ENCODE peak calls at places on chromosomes 4 and X, in five cellular contexts. One of them, this sample, is unnamed.
A peak's percentile ranks its signal among the peaks of the same experiment; 100 is the strongest.

GRCh38 chr4:13765535-13765934 is 138.0 kb upstream of the BOD1L1 start:
- DNase-seq in HepG2: no peak
- DNase-seq in GM12878: no peak
- DNase-seq in SK-N-SH: no peak
- DNase-seq in K562: no peak
- DNase-seq in this sample: no peak

GRCh38 chr4:1133033-1133432 is 19.7 kb upstream of the RNF212 start:
- DNase-seq in HepG2: no peak
- DNase-seq in GM12878: no peak
- DNase-seq in SK-N-SH: no peak
- DNase-seq in K562: no peak
- DNase-seq in this sample: no peak

GRCh38 chr4:173168396-173169177 is at the start of gene GALNT7:
- DNase-seq in HepG2: no peak
- DNase-seq in GM12878: no peak
- DNase-seq in SK-N-SH: peak; percentile 92
- DNase-seq in K562: peak; percentile 92
- DNase-seq in this sample: no peak

GRCh38 chrX:41384041-41384705 is 50.2 kb downstream of the DDX3X start:
- DNase-seq in HepG2: no peak
- DNase-seq in GM12878: no peak
- DNase-seq in SK-N-SH: no peak
- DNase-seq in K562: peak; percentile 68
- DNase-seq in this sample: peak; percentile 51

GRCh38 chr4:53899544-53900274 is 164.7 kb downstream of the CHIC2 start:
- DNase-seq in HepG2: no peak
- DNase-seq in GM12878: no peak
- DNase-seq in SK-N-SH: no peak
- DNase-seq in K562: no peak
- DNase-seq in this sample: no peak

GRCh38 chr4:28621541-28621940 is 1760.9 kb downstream of the STIM2 start:
- DNase-seq in HepG2: no peak
- DNase-seq in GM12878: no peak
- DNase-seq in SK-N-SH: no peak
- DNase-seq in K562: no peak
- DNase-seq in this sample: no peak

GRCh38 chr4:70734168-70734954 is 12.6 kb downstream of the RUFY3 start:
- DNase-seq in HepG2: peak; percentile 12
- DNase-seq in GM12878: peak; percentile 74
- DNase-seq in SK-N-SH: no peak
- DNase-seq in K562: no peak
- DNase-seq in this sample: no peak

GRCh38 chr4:131644619-131645018 is 1504.5 kb upstream of the PCDH10 start:
- DNase-seq in HepG2: peak; percentile 3
- DNase-seq in GM12878: no peak
- DNase-seq in SK-N-SH: peak; percentile 2
- DNase-seq in K562: no peak
- DNase-seq in this sample: peak; percentile 35

GRCh38 chrX:118802857-118803256 is 20.8 kb upstream of the ZCCHC12 start:
- DNase-seq in HepG2: no peak
- DNase-seq in GM12878: no peak
- DNase-seq in SK-N-SH: no peak
- DNase-seq in K562: no peak
- DNase-seq in this sample: no peak

GRCh38 chr4:118811008-118811764 is 24.7 kb downstream of the SEC24D start:
- DNase-seq in HepG2: no peak
- DNase-seq in GM12878: no peak
- DNase-seq in SK-N-SH: no peak
- DNase-seq in K562: no peak
- DNase-seq in this sample: no peak

GRCh38 chrX:140762061-140762460 is 52.5 kb downstream of the LINC00632 start:
- DNase-seq in HepG2: peak; percentile 5
- DNase-seq in GM12878: no peak
- DNase-seq in SK-N-SH: peak; percentile 50
- DNase-seq in K562: peak; percentile 21
- DNase-seq in this sample: no peak

GRCh38 chrX:17844236-17844635 is 16.9 kb downstream of the RAI2 start:
- DNase-seq in HepG2: no peak
- DNase-seq in GM12878: no peak
- DNase-seq in SK-N-SH: no peak
- DNase-seq in K562: no peak
- DNase-seq in this sample: no peak

GRCh38 chr4:140693577-140693976 is 62.6 kb downstream of the TBC1D9 start:
- DNase-seq in HepG2: no peak
- DNase-seq in GM12878: no peak
- DNase-seq in SK-N-SH: no peak
- DNase-seq in K562: no peak
- DNase-seq in this sample: no peak

GRCh38 chrX:73563740-73564073 is 710 bp downstream of the CHIC1 start:
- DNase-seq in HepG2: no peak
- DNase-seq in GM12878: peak; percentile 11
- DNase-seq in SK-N-SH: no peak
- DNase-seq in K562: no peak
- DNase-seq in this sample: no peak

GRCh38 chrX:73561791-73562190 is 1.2 kb upstream of the CHIC1 start:
- DNase-seq in HepG2: no peak
- DNase-seq in GM12878: no peak
- DNase-seq in SK-N-SH: no peak
- DNase-seq in K562: no peak
- DNase-seq in this sample: no peak

GRCh38 chrX:73562458-73562857 is 539 bp upstream of the CHIC1 start:
- DNase-seq in HepG2: no peak
- DNase-seq in GM12878: peak; percentile 1
- DNase-seq in SK-N-SH: no peak
- DNase-seq in K562: no peak
- DNase-seq in this sample: no peak

DNA sequence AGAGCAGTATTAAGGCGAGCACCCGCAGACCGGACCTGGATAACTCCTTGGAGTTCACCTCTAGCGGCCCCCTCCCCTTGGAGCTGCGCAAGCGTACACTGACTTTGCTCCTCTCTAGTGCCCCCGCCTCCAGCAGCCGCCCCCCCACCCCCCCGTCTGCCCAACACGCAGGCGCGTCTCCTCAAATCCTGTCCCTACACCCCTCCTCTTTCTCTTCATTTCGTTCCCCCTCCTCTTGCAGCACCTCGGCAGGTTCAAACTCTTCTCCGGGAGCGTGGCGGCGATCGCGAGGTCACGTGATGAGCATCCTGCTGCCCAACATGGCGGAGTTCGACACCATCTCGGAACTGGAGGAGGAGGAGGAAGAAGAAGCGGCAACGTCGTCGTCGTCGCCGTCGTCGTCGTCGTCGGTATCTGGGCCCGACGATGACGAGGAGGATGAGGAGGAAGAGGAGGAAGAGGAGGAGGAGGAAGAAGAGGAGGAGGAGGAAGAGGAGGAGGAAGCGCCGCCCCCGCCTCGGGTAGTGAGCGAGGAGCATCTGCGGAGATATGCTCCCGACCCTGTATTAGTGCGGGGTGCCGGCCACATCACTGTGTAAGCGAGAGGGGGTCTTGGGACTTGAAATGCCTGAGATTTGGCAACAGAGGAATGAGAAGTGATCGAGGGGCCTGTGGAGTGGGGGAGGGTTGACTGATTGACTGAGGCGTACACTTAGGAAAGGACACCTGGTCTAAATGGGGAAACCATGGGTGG is at the start of gene CHIC1:
- DNase-seq in HepG2: no peak
- DNase-seq in GM12878: peak; percentile 32
- DNase-seq in SK-N-SH: peak; percentile 82
- DNase-seq in K562: peak; percentile 68
- DNase-seq in this sample: no peak
- TF ChIP-seq POLR2AphosphoS5 in HepG2: no peak
- TF ChIP-seq POLR2AphosphoS5 in GM12878: peak; percentile 48
- TF ChIP-seq POLR2AphosphoS5 in SK-N-SH: peak; percentile 12
- TF ChIP-seq POLR2AphosphoS5 in K562: no peak
- TF ChIP-seq POLR2AphosphoS5 in this sample: no peak

GRCh38 chr4:108004646-108005045 is 15.0 kb downstream of the HADH start:
- DNase-seq in HepG2: no peak
- DNase-seq in GM12878: no peak
- DNase-seq in SK-N-SH: no peak
- DNase-seq in K562: no peak
- DNase-seq in this sample: no peak
- H3K27ac ChIP-seq in HepG2: no peak overlapping the region
- H3K27ac ChIP-seq in GM12878: no peak overlapping the region
- H3K27ac ChIP-seq in SK-N-SH: no peak overlapping the region
- H3K27ac ChIP-seq in K562: no peak overlapping the region
- H3K27ac ChIP-seq in this sample: no peak overlapping the region

GRCh38 chr4:38062088-38062893 is 102.1 kb downstream of the PTTG2 start:
- DNase-seq in HepG2: peak; percentile 73
- DNase-seq in GM12878: no peak
- DNase-seq in SK-N-SH: peak; percentile 71
- DNase-seq in K562: peak; percentile 62
- DNase-seq in this sample: peak; percentile 53

GRCh38 chr4:38065181-38065580 is 105.0 kb downstream of the PTTG2 start:
- DNase-seq in HepG2: no peak
- DNase-seq in GM12878: no peak
- DNase-seq in SK-N-SH: no peak
- DNase-seq in K562: peak; percentile 21
- DNase-seq in this sample: no peak

GRCh38 chr4:38062894-38063168 is 102.6 kb downstream of the PTTG2 start:
- DNase-seq in HepG2: no peak
- DNase-seq in GM12878: no peak
- DNase-seq in SK-N-SH: no peak
- DNase-seq in K562: no peak
- DNase-seq in this sample: no peak

GRCh38 chr4:38058186-38058585 is 98.0 kb downstream of the PTTG2 start:
- DNase-seq in HepG2: no peak
- DNase-seq in GM12878: no peak
- DNase-seq in SK-N-SH: peak; percentile 28
- DNase-seq in K562: no peak
- DNase-seq in this sample: no peak

DNA sequence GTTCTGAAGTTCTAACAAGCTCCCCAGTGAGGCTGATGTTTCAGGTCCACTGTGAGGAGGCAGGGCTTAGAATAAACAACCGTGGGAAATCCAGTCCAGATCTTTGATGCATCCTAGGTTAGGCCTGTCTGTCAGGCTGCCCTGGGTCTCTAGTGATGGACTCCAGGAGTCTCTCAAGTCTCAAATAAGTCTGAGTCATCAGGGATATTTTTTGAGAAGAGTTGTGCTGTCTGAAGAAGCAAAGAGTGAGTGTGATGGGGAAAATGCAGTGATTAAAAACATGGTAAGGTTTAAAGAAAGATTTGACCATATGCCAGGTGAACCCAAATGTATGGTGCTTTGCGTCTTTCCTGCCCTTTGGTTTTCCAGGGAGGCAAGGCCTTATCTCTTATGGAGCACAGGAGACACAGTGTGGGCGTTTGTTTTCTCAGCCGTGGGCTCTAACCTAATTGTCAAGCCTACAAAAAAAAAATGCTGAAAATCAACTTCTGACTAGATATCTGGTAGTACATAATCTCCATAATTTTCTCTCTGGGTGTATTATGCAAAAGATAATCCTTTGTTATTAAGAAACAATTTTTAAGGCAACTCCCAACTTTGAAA is 100.7 kb downstream of the PTTG2 start:
- DNase-seq in HepG2: no peak
- DNase-seq in GM12878: no peak
- DNase-seq in SK-N-SH: peak; percentile 43
- DNase-seq in K562: no peak
- DNase-seq in this sample: no peak
- TF ChIP-seq ZBTB33 in HepG2: no peak
- TF ChIP-seq ZBTB33 in GM12878: no peak
- TF ChIP-seq ZBTB33 in SK-N-SH: peak; percentile 18
- TF ChIP-seq ZBTB33 in K562: no peak
- TF ChIP-seq ZBTB33 in this sample: no peak

GRCh38 chr4:23373269-23373668 is 516.6 kb downstream of the PPARGC1A start:
- DNase-seq in HepG2: no peak
- DNase-seq in GM12878: no peak
- DNase-seq in SK-N-SH: no peak
- DNase-seq in K562: peak; percentile 16
- DNase-seq in this sample: no peak
- TF ChIP-seq POLR2AphosphoS5 in HepG2: no peak
- TF ChIP-seq POLR2AphosphoS5 in GM12878: no peak
- TF ChIP-seq POLR2AphosphoS5 in SK-N-SH: no peak
- TF ChIP-seq POLR2AphosphoS5 in K562: no peak
- TF ChIP-seq POLR2AphosphoS5 in this sample: no peak

GRCh38 chr4:17492058-17492741 is 19.7 kb downstream of the QDPR start:
- DNase-seq in HepG2: no peak
- DNase-seq in GM12878: no peak
- DNase-seq in SK-N-SH: peak; percentile 52
- DNase-seq in K562: no peak
- DNase-seq in this sample: no peak

GRCh38 chr4:17489721-17490120 is 22.2 kb downstream of the QDPR start:
- DNase-seq in HepG2: no peak
- DNase-seq in GM12878: no peak
- DNase-seq in SK-N-SH: peak; percentile 28
- DNase-seq in K562: no peak
- DNase-seq in this sample: no peak

GRCh38 chr4:17491196-17491595 is 20.7 kb downstream of the QDPR start:
- DNase-seq in HepG2: no peak
- DNase-seq in GM12878: no peak
- DNase-seq in SK-N-SH: peak; percentile 81
- DNase-seq in K562: no peak
- DNase-seq in this sample: no peak

GRCh38 chr4:17489123-17489522 is 22.8 kb downstream of the QDPR start:
- DNase-seq in HepG2: no peak
- DNase-seq in GM12878: no peak
- DNase-seq in SK-N-SH: no peak
- DNase-seq in K562: no peak
- DNase-seq in this sample: no peak

DNA sequence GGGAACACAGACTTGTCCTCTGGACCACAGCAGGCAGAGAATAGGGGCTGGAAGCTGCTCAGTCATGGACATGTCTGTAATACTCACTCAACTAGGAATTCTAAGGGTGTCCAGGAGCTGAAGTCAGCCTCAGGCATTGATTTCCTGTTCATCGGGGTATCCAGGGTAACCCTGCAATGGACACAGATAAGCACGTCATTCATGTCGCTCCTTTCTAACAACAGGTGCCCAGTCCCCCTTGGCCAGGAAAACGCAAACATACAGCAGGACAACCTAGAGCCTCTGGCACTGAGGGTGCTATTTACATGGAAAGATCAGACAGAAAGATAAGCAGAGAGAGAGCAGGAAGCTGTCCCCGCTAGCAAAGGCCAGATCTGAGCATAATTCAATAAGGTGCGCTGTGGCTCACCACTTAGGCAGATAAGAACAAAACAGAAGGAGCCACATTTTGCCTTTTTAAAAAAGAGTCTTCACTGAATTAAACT is 21.3 kb downstream of the QDPR start:
- DNase-seq in HepG2: peak; percentile 88
- DNase-seq in GM12878: no peak
- DNase-seq in SK-N-SH: peak; percentile 87
- DNase-seq in K562: no peak
- DNase-seq in this sample: no peak
- H3K27ac ChIP-seq in HepG2: peak overlapping the region; percentile 73
- H3K27ac ChIP-seq in GM12878: no peak overlapping the region
- H3K27ac ChIP-seq in SK-N-SH: peak overlapping the region; percentile 6
- H3K27ac ChIP-seq in K562: no peak overlapping the region
- H3K27ac ChIP-seq in this sample: no peak overlapping the region

DNA sequence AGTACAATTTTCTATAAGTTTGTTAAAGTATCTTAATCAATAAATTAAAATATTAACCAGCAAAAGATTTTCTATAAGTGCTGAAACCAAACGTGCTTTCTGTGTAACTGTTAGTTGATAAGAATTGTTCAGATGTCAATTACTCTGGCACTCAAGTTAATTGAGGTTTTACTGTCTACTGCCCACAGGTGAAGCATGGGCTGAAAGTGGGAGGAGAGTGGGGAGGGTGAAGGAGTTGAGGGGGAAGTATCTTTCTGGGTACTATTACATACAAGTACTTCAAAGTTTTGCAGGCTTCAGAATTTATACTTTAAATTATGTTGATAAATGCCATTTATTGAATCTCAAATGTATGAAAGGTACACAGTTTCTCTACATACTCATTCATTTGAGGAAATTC is 19.1 kb upstream of the CXCL3 start:
- DNase-seq in HepG2: no peak
- DNase-seq in GM12878: no peak
- DNase-seq in SK-N-SH: no peak
- DNase-seq in K562: peak; percentile 50
- DNase-seq in this sample: no peak
- TF ChIP-seq ZBTB33 in HepG2: no peak
- TF ChIP-seq ZBTB33 in GM12878: no peak
- TF ChIP-seq ZBTB33 in SK-N-SH: no peak
- TF ChIP-seq ZBTB33 in K562: no peak
- TF ChIP-seq ZBTB33 in this sample: no peak